ENCODE peak calls at places on chromosome 14, in six cellular contexts. Y is CD4-positive, alpha-beta memory T cell; W is Calu3; X is frontal cortex; H is fibroblast of the conjunctiva; L is AML-193. J is an unnamed sample.

GRCh38 chr14:102948698-102949061 is 26.2 kb downstream of the AMN start:
- DNase-seq in Y (no peak), W (no peak), X (no peak), H (no peak), L (no peak), J (no peak)

GRCh38 chr14:105865904-105866840 is 339.8 kb downstream of the TMEM121 start:
- DNase-seq in Y (no peak), W (no peak), X (no peak), H (no peak), L (no peak), J (no peak)

GRCh38 chr14:92954933-92955332 is 32.0 kb downstream of the CHGA start:
- DNase-seq in Y (no peak), W (no peak), X (no peak), H (no peak), L (no peak), J (no peak)

GRCh38 chr14:104149617-104150141 is 11.3 kb downstream of the KIF26A start:
- DNase-seq in Y (peak), W (no peak), X (no peak), H (peak), L (no peak), J (peak)

GRCh38 chr14:103163199-103163598 is 39.9 kb downstream of the TNFAIP2 start:
- DNase-seq in Y (no peak), W (no peak), X (no peak), H (no peak), L (no peak), J (no peak)

GRCh38 chr14:88195676-88196075 is 127.4 kb downstream of the KCNK10 start:
- DNase-seq in Y (no peak), W (no peak), X (no peak), H (no peak), L (no peak), J (no peak)

GRCh38 chr14:103607039-103607668 is 21.9 kb upstream of the KLC1 start:
- DNase-seq in Y (peak), W (peak), X (peak), H (peak), L (peak), J (peak)

GRCh38 chr14:54348001-54348611 is 48.7 kb upstream of the CDKN3 start:
- DNase-seq in Y (no peak), W (peak), X (peak), H (no peak), L (peak), J (peak)

GRCh38 chr14:104732355-104732804 is 8.4 kb downstream of the ADSS1 start:
- DNase-seq in Y (no peak), W (peak), X (no peak), H (no peak), L (no peak), J (no peak)

J was measured in fibroblast of villous mesenchyme.